ENCODE peak calls at places on chromosome 6, in nine cellular contexts. S is H1, D is HL-60, O is transverse colon, G is HepG2, F is HCT116, J is stomach, H is sigmoid colon, E is prostate gland. Y is an unnamed sample.

GRCh38 chr6:39365281-39366074 is 43.0 kb upstream of the KCNK16 start:
- DNase-seq in S (no peak), D (no peak), O (no peak), G (no peak), F (no peak), J (no peak), H (no peak), E (no peak), Y (no peak)

GRCh38 chr6:3887150-3887700 is 38.1 kb downstream of the FAM50B start:
- DNase-seq in S (no peak), D (no peak), O (no peak), G (peak), F (no peak), J (no peak), H (no peak), E (no peak), Y (peak)

GRCh38 chr6:10175330-10175729 is 239.5 kb downstream of the TFAP2A start:
- DNase-seq in S (no peak), D (no peak), O (no peak), G (no peak), F (no peak), J (no peak), H (no peak), E (no peak), Y (no peak)

GRCh38 chr6:3324262-3324942 is 65.7 kb downstream of the PSMG4 start:
- DNase-seq in S (no peak), D (no peak), O (no peak), G (peak), F (no peak), J (no peak), H (no peak), E (no peak), Y (no peak)

GRCh38 chr6:150140236-150140969 is 2.4 kb upstream of the PPP1R14C start:
- DNase-seq in S (no peak), D (no peak), O (no peak), G (no peak), F (no peak), J (no peak), H (no peak), E (no peak), Y (no peak)

GRCh38 chr6:12911387-12911960 is 194.9 kb downstream of the PHACTR1 start:
- DNase-seq in S (no peak), D (peak), O (no peak), G (peak), F (no peak), J (no peak), H (no peak), E (peak), Y (no peak)

GRCh38 chr6:130152908-130153510 is 69.7 kb downstream of the SAMD3 start:
- DNase-seq in S (no peak), D (no peak), O (no peak), G (no peak), F (no peak), J (no peak), H (no peak), E (no peak), Y (no peak)

GRCh38 chr6:65524232-65524631 is 182.8 kb downstream of the EYS start:
- DNase-seq in S (no peak), D (no peak), O (no peak), G (no peak), F (no peak), J (no peak), H (no peak), E (no peak), Y (no peak)

GRCh38 chr6:139778688-139779087 is 404.2 kb upstream of the CITED2 start:
- DNase-seq in S (no peak), D (no peak), O (no peak), G (no peak), F (no peak), J (no peak), H (no peak), E (no peak), Y (no peak)

GRCh38 chr6:12296255-12296573 is 6.1 kb downstream of the EDN1 start:
- DNase-seq in S (no peak), D (no peak), O (peak), G (peak), F (no peak), J (peak), H (no peak), E (no peak), Y (no peak)

DNA sequence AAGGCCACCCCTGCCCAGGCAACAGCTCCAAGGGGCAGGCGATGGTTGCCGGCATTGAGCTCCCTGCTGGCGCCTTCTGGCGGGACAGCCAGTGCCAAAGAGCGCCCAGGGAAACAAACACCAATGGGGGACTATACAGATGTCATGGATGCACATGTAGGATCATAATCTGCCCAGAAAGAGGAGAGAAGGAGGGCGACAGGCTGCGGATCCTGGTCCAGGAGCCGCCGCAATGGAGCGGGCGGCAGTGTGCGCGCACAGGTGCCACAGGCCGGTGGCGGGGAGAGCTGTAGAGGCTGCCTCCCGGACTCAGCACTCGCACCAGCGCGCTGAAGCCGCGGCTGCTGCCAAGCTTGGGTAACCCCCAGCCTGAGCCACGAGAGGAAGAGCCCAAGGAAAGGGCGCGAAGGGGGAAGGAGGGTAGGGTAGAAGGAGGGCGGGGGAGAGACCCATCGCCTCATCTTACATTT is 418 bp upstream of the FUT9 start:
- DNase-seq in S (peak), D (no peak), O (no peak), G (no peak), F (no peak), J (peak), H (peak), E (no peak), Y (peak)
- TF ChIP-seq POLR2AphosphoS5 in S (no peak), D (no peak), O (no peak), G (no peak), F (no peak), J (no peak), H (no peak), E (no peak), Y (no peak)

GRCh38 chr6:43494321-43494720 is 15.8 kb downstream of the LRRC73 start:
- DNase-seq in S (no peak), D (no peak), O (no peak), G (no peak), F (no peak), J (no peak), H (no peak), E (no peak), Y (no peak)
- H3K27ac ChIP-seq in S (no peak), D (no peak), O (no peak), G (no peak), F (no peak), J (no peak), H (no peak), E (no peak), Y (peak)

GRCh38 chr6:5325173-5325572 is 63.9 kb downstream of the FARS2 start:
- DNase-seq in S (no peak), D (no peak), O (no peak), G (no peak), F (no peak), J (no peak), H (no peak), E (no peak), Y (no peak)
- TF ChIP-seq CTCF in S (peak), D (no peak), O (no peak), G (peak), F (no peak), J (no peak), H (no peak), E (no peak), Y (no peak)

DNA sequence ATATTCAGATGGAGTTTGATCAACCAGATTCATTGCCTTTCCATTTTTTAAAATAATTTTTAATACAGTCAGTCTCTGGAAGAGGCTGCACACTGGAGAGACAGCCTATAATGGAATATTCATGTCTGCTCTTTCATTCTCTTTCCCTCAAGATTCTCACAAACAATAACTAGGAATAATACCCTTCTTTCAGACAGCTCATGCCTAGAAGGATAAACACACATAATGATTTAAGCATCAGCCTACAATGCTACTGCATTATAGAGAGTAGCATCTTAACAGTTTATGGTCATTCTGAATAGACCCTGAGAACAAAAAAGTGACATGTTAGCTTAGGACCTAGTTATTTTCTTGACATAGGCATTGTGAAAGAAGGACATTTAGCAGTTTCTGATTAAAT is 1692.3 kb downstream of the GRIK2 start:
- DNase-seq in S (no peak), D (no peak), O (no peak), G (no peak), F (no peak), J (no peak), H (no peak), E (no peak), Y (no peak)
- TF ChIP-seq POLR2AphosphoS5 in S (no peak), D (no peak), O (no peak), G (no peak), F (no peak), J (no peak), H (no peak), E (no peak), Y (no peak)

GRCh38 chr6:11217360-11218076 is 14.9 kb downstream of the NEDD9 start:
- DNase-seq in S (no peak), D (no peak), O (peak), G (peak), F (no peak), J (peak), H (no peak), E (peak), Y (no peak)

GRCh38 chr6:11218477-11218826 is 14.0 kb downstream of the NEDD9 start:
- DNase-seq in S (no peak), D (no peak), O (no peak), G (no peak), F (no peak), J (no peak), H (no peak), E (no peak), Y (no peak)

GRCh38 chr6:11215773-11216172 is 16.7 kb downstream of the NEDD9 start:
- DNase-seq in S (no peak), D (no peak), O (no peak), G (no peak), F (no peak), J (peak), H (no peak), E (peak), Y (no peak)

GRCh38 chr6:11218827-11219826 is 13.3 kb downstream of the NEDD9 start:
- DNase-seq in S (no peak), D (no peak), O (peak), G (peak), F (no peak), J (no peak), H (peak), E (peak), Y (no peak)

DNA sequence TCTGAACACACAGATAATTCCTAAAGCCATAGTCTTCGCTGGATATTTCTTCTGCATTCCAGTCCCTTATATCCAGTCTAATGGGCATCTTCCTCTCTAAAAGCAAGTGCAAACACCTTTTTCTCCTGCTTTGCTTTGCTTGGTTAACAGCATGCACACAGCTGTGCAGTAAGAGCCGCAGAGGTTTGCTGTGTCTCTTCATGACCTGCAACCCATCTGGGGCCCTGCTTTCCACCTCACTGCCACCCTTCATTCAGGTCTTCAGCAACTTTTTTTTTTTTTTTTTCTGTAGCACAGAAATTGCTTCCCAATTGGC is 14.4 kb downstream of the NEDD9 start:
- DNase-seq in S (no peak), D (no peak), O (no peak), G (no peak), F (no peak), J (no peak), H (no peak), E (no peak), Y (no peak)
- H3K27ac ChIP-seq in S (no peak), D (no peak), O (peak), G (peak), F (no peak), J (peak), H (peak), E (peak), Y (peak)

GRCh38 chr6:169774347-169774746 is 22.9 kb downstream of the ERMARD start:
- DNase-seq in S (no peak), D (no peak), O (no peak), G (no peak), F (no peak), J (no peak), H (no peak), E (no peak), Y (no peak)
- TF ChIP-seq CTCF in S (no peak), D (no peak), O (no peak), G (no peak), F (no peak), J (no peak), H (no peak), E (no peak), Y (no peak)

Y was measured in suprapubic skin.